ENCODE peak calls at places on chromosomes 6 and 20, in four cellular contexts. K is mesenchymal stem cell, P is H9, Y is neuronal stem cell. R is an unnamed sample.

GRCh38 chr6:44049989-44050871 is 77.0 kb downstream of the MRPL14 start:
- DNase-seq in K (peak; percentile 71), P (no peak), Y (no peak), R (peak; percentile 39)

GRCh38 chr6:73227606-73228255 is 2.4 kb upstream of the KHDC1L start:
- DNase-seq in K (no peak), P (no peak), Y (no peak), R (no peak)

GRCh38 chr6:81735756-81736380 is 16.6 kb downstream of the TENT5A start:
- DNase-seq in K (no peak), P (no peak), Y (no peak), R (peak; percentile 38)

GRCh38 chr6:138161434-138162103 is at the start of gene ARFGEF3:
- DNase-seq in K (peak; percentile 35), P (peak; percentile 71), Y (peak; percentile 67), R (peak; percentile 1)

GRCh38 chr6:144400321-144400720 is 115.2 kb downstream of the UTRN start:
- DNase-seq in K (no peak), P (no peak), Y (no peak), R (no peak)

GRCh38 chr20:2051920-2052319 is 49.7 kb upstream of the STK35 start:
- DNase-seq in K (no peak), P (no peak), Y (no peak), R (no peak)

GRCh38 chr6:121573466-121573865 is 138.0 kb downstream of the GJA1 start:
- DNase-seq in K (no peak), P (no peak), Y (no peak), R (no peak)

GRCh38 chr6:46302816-46303215 is 132.0 kb upstream of the ENPP5 start:
- DNase-seq in K (no peak), P (no peak), Y (no peak), R (no peak)

GRCh38 chr6:161338015-161338414 is 64.2 kb upstream of the AGPAT4 start:
- DNase-seq in K (no peak), P (no peak), Y (no peak), R (no peak)

GRCh38 chr6:75437451-75438185 is 56.0 kb downstream of the FILIP1 start:
- DNase-seq in K (peak; percentile 88), P (no peak), Y (no peak), R (peak; percentile 80)

GRCh38 chr6:116536216-116536621 is 9.3 kb downstream of the TRAPPC3L start:
- DNase-seq in K (peak; percentile 73), P (no peak), Y (peak; percentile 55), R (peak; percentile 71)

GRCh38 chr6:130838971-130839370 is 11.8 kb downstream of the SMLR1 start:
- DNase-seq in K (no peak), P (no peak), Y (no peak), R (no peak)

GRCh38 chr6:108477034-108477433 is 83.7 kb upstream of the FOXO3 start:
- DNase-seq in K (no peak), P (no peak), Y (no peak), R (no peak)

GRCh38 chr20:51772236-51772635 is 4.0 kb upstream of the ATP9A start:
- DNase-seq in K (no peak), P (no peak), Y (no peak), R (no peak)

GRCh38 chr20:43387737-43388136 is 70.0 kb upstream of the SRSF6 start:
- DNase-seq in K (no peak), P (no peak), Y (no peak), R (no peak)

GRCh38 chr20:38421915-38422314 is 13.2 kb downstream of the SNHG17 start:
- DNase-seq in K (no peak), P (no peak), Y (no peak), R (no peak)

GRCh38 chr6:42864602-42865001 is 14.8 kb upstream of the RPL7L1 start:
- DNase-seq in K (no peak), P (no peak), Y (no peak), R (no peak)

GRCh38 chr6:35078226-35078850 is 62.8 kb downstream of the TCP11 start:
- DNase-seq in K (no peak), P (no peak), Y (no peak), R (no peak)

GRCh38 chr6:133301739-133302138 is 60.6 kb downstream of the EYA4 start:
- DNase-seq in K (no peak), P (no peak), Y (no peak), R (no peak)

GRCh38 chr6:32931211-32931610 is 9.6 kb downstream of the HLA-DMB start:
- DNase-seq in K (no peak), P (no peak), Y (no peak), R (no peak)

GRCh38 chr6:131946992-131947955 is 3.9 kb downstream of the CCN2 start:
- DNase-seq in K (peak; percentile 79), P (no peak), Y (no peak), R (peak; percentile 84)
- H3K4me2 ChIP-seq in K (peak overlapping the region; percentile 55), P (no peak overlapping the region), Y (no peak overlapping the region), R (peak overlapping the region; percentile 4)

DNA sequence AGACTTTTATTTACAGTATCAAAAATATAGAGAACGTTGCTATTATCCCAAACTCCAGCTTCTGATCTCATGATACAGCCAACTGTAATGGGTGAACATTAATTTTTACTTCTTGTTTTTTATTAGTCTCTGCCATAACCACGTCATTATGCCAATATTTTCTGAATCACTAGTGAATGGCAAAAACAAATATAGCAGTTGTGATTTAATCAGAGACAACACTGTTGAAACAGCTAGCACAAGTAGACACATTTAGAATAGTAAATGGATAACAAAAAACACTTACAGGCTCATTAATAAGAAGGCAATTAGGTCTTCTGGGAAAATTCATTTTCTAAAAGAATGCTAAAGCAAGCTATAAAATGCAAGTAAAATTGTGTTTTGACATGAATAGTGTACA is 8.1 kb downstream of the PTPRK start:
- DNase-seq in K (no peak), P (no peak), Y (no peak), R (no peak)
- H3K9ac ChIP-seq in K (no peak overlapping the region), P (no peak overlapping the region), Y (no peak overlapping the region), R (no peak overlapping the region)

GRCh38 chr20:327041-327945 is 1.9 kb downstream of the SOX12 start:
- DNase-seq in K (peak; percentile 94), P (peak; percentile 98), Y (peak; percentile 98), R (peak; percentile 92)
- H3K14ac ChIP-seq in K (no peak overlapping the region), P (no peak overlapping the region), Y (peak overlapping the region; percentile 40), R (peak overlapping the region; percentile 58)

GRCh38 chr6:107202876-107203468 is 87.7 kb upstream of the BEND3 start:
- DNase-seq in K (no peak), P (no peak), Y (no peak), R (no peak)

GRCh38 chr6:107196143-107196542 is 80.8 kb upstream of the BEND3 start:
- DNase-seq in K (no peak), P (no peak), Y (no peak), R (no peak)

DNA sequence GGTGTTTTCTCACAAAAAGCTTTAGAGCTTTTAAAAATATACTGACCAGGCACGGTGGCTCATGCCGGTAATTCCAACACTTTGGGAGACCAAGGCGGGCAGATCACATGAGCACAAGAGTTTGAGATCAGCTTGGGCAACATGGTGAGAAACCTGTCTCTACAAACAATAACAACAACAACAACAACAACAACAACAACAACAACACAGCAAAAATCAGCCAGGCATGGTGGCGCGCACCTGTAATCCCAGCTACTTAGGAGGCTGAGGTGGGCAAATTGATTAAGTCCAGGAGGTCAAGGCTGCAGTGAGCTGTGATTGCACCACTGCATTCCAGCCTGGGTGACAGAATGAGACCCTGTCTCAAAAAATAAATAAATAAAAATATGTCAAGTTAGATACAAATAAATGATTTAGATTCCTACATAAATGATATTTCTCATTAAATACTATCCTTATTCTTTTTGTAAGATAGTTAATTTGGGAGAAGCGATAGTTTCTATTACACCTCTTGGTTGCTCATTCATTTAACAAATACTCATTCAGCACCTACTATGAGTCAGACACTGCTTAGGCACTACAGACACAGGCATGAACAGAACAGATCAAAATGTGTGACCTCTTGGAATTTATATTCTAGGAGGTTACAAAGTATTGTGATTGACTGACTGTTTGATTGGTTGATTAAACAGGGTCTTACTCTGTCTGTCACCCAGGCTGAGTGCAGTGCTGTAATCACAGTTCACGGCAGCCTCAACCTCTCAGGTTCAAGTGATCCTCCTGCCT is 83.5 kb upstream of the BEND3 start:
- DNase-seq in K (no peak), P (no peak), Y (no peak), R (no peak)
- H3K4me2 ChIP-seq in K (no peak overlapping the region), P (no peak overlapping the region), Y (no peak overlapping the region), R (no peak overlapping the region)

DNA sequence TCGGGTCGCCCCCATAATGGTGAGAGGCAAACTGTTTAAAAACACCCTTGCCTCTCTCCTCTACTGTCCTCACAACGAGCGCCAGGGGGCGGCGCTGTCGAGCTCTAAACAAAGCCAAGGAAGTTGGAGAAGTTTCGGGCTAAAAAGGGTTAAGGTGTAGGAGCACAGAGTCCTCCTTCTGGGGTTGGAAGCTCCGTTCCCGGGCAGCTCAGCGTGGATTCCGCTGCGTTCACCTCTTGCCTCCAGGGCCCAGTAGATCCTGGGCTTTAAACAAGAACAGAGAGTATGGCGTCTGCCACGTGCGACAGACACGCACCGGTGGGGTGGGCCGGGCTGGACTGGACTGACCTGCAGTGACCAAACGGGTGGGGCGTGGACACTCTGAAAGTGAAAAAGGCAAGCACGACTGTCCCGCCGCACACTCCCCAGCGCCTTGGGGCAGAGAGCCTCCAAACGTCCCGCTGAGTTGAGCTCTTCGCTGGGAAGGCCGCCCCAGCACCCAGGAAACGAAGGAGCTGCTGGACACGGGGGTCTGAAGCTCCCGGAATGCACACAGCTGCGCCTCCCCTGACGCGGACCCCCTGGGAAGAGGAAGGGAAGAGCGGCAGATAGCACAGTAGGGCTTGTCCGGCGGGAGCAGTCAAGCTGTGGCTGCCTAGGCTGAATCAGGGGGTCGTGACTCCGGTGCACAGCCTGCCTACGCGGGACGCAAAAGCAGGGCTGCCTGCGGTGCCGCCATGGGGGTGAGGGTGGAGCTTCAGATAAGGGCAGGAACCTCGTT is 1.6 kb upstream of the THBD start:
- DNase-seq in K (peak; percentile 93), P (peak; percentile 88), Y (peak; percentile 87), R (peak; percentile 52)
- H3K9ac ChIP-seq in K (peak overlapping the region; percentile 92), P (no peak overlapping the region), Y (peak overlapping the region; percentile 85), R (peak overlapping the region; percentile 20)

GRCh38 chr6:13183446-13184088 is 144.8 kb downstream of the TBC1D7 start:
- DNase-seq in K (no peak), P (no peak), Y (no peak), R (no peak)
- H3K14ac ChIP-seq in K (no peak overlapping the region), P (no peak overlapping the region), Y (no peak overlapping the region), R (no peak overlapping the region)

GRCh38 chr6:12923644-12924235 is 207.2 kb downstream of the PHACTR1 start:
- DNase-seq in K (no peak), P (no peak), Y (no peak), R (no peak)
- H3K4me2 ChIP-seq in K (no peak overlapping the region), P (no peak overlapping the region), Y (no peak overlapping the region), R (no peak overlapping the region)

DNA sequence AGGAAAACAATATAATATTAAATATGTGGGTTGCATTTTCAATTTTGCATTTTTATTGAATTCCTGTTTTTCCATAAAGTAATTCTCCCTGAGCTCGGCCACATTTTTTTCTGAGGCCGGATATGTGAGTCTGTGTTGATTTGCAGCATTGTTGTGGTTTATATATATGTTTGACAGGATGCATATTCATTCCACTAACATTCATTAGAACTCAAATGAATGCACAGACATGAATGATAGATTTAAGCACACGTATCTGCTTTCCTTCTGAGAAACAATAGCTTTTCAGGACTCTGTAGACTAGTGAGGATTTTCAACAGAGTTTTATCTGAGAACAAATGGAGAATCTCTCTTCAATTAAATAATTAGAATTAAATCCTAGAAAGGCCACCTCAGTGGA is 10.6 kb upstream of the EXOC2 start:
- DNase-seq in K (no peak), P (no peak), Y (no peak), R (no peak)
- H3K9ac ChIP-seq in K (no peak overlapping the region), P (no peak overlapping the region), Y (no peak overlapping the region), R (no peak overlapping the region)